ENCODE peak calls at places on chromosome X, in six cellular contexts. X, J, P, M, A and L are unnamed samples.
A peak's percentile ranks its signal among the peaks of the same experiment; 100 is the strongest.

GRCh38 chrX:53716328-53717088 is 30.0 kb upstream of the HUWE1 start:
- DNase-seq in M (no peak), P (no peak), A (no peak), J (no peak), X (no peak), L (no peak)

GRCh38 chrX:45479835-45480422 is 279.3 kb upstream of the DIPK2B start:
- DNase-seq in X (peak; percentile 55), P (no peak), J (no peak), M (peak; percentile 28), A (peak; percentile 59), L (no peak)

GRCh38 chrX:19457662-19458061 is 57.6 kb downstream of the MAP3K15 start:
- DNase-seq in M (no peak), X (no peak), A (no peak), P (no peak), J (no peak), L (no peak)

GRCh38 chrX:30615229-30615628 is 37.7 kb upstream of the TASL start:
- DNase-seq in J (no peak), X (no peak), M (no peak), A (no peak), P (no peak), L (no peak)

GRCh38 chrX:72348247-72348979 is 42.7 kb upstream of the CITED1 start:
- DNase-seq in A (no peak), P (no peak), M (no peak), J (no peak), X (no peak), L (no peak)

GRCh38 chrX:14050704-14051103 is 21.0 kb upstream of the GEMIN8 start:
- DNase-seq in M (no peak), X (no peak), J (no peak), A (no peak), P (no peak), L (no peak)

GRCh38 chrX:70262952-70263567 is 3.1 kb upstream of the P2RY4 start:
- DNase-seq in M (peak; percentile 74), P (no peak), A (no peak), J (no peak), X (peak; percentile 42), L (peak; percentile 1)

GRCh38 chrX:136496768-136497555 is 430 bp upstream of the HTATSF1 start:
- DNase-seq in A (peak; percentile 42), X (peak; percentile 45), M (peak; percentile 89), P (no peak), J (peak; percentile 78), L (peak; percentile 85)

GRCh38 chrX:85309717-85310116 is 65.9 kb downstream of the ZNF711 start:
- DNase-seq in P (no peak), J (no peak), M (peak; percentile 28), A (no peak), X (no peak), L (no peak)

GRCh38 chrX:48045410-48046311 is 25.8 kb downstream of the ZNF630 start:
- DNase-seq in A (no peak), M (peak; percentile 79), J (no peak), P (no peak), X (no peak), L (no peak)

GRCh38 chrX:119427024-119427794 is 28.1 kb downstream of the SLC25A43 start:
- DNase-seq in J (no peak), P (no peak), X (no peak), A (peak; percentile 18), M (no peak), L (peak; percentile 17)

GRCh38 chrX:71292669-71293379 is 8.7 kb upstream of the ITGB1BP2 start:
- DNase-seq in M (no peak), J (no peak), A (peak; percentile 15), P (no peak), X (no peak), L (no peak)